ENCODE peak calls at places on chromosomes 7 and 10, in nine cellular contexts. Y is stimulated activated CD4-positive, alpha-beta T cell treated with anti-CD3 and anti-CD28 coated beads, Interleukin-12 subunit alpha, Interleukin-12 subunit beta, amount 100 ng/mL, for 4 hours; N is body of pancreas; G is NCI-H524 treated with DMSO at 0.1 percent for 48 hours; P is CD8-positive, alpha-beta memory T cell; W is HT1080; E is renal cortical epithelial cell; C is ELR; I is astrocyte of the spinal cord. M is an unnamed sample.

GRCh38 chr7:39336457-39336856 is 229.7 kb upstream of the YAE1 start:
- DNase-seq in P (no peak), N (no peak), W (no peak), Y (no peak), I (no peak), C (no peak), G (no peak), E (peak), M (no peak)

GRCh38 chr7:117269417-117269816 is 53.4 kb downstream of the WNT2 start:
- DNase-seq in E (peak), G (no peak), W (peak), N (no peak), P (no peak), C (peak), I (peak), Y (no peak), M (no peak)

GRCh38 chr10:15997313-15997712 is 137.0 kb upstream of the MINDY3 start:
- DNase-seq in G (no peak), C (no peak), P (no peak), E (no peak), I (no peak), N (no peak), Y (no peak), W (no peak), M (no peak)

GRCh38 chr7:102456327-102456726 is 8.3 kb downstream of the ALKBH4 start:
- DNase-seq in I (peak), W (peak), E (peak), G (no peak), P (no peak), Y (no peak), N (no peak), C (no peak), M (no peak)

GRCh38 chr7:117673839-117674238 is 194.0 kb downstream of the CFTR start:
- DNase-seq in N (no peak), E (peak), W (peak), I (peak), Y (no peak), C (peak), G (no peak), P (no peak), M (no peak)

GRCh38 chr7:388961-389701 is 99.2 kb downstream of the FOXL3 start:
- DNase-seq in E (no peak), N (peak), P (no peak), C (no peak), Y (no peak), G (no peak), W (no peak), I (no peak), M (no peak)

GRCh38 chr7:71860572-71860971 is 551.6 kb downstream of the CALN1 start:
- DNase-seq in G (no peak), N (no peak), W (no peak), Y (no peak), C (no peak), E (no peak), I (no peak), P (no peak), M (no peak)

GRCh38 chr10:108147346-108147745 is 982.8 kb upstream of the SORCS1 start:
- DNase-seq in P (no peak), C (no peak), Y (no peak), N (no peak), G (no peak), E (no peak), I (no peak), W (no peak), M (no peak)

GRCh38 chr7:53209129-53209528 is 173.7 kb downstream of the POM121L12 start:
- DNase-seq in E (no peak), I (no peak), N (no peak), P (no peak), G (no peak), C (no peak), Y (no peak), W (no peak), M (no peak)

GRCh38 chr10:109889867-109890266 is 33.4 kb downstream of the XPNPEP1 start:
- DNase-seq in I (peak), G (no peak), C (peak), W (peak), E (peak), Y (no peak), N (no peak), P (no peak), M (no peak)

GRCh38 chr10:624605-625334 is 64.7 kb downstream of the DIP2C start:
- DNase-seq in P (no peak), E (peak), N (peak), I (peak), G (no peak), Y (no peak), W (peak), C (peak), M (no peak)

GRCh38 chr10:89535185-89536012 is at the start of gene SLC16A12:
- DNase-seq in G (no peak), Y (no peak), E (no peak), N (peak), P (no peak), W (no peak), I (peak), C (peak), M (no peak)

GRCh38 chr7:1810961-1811849 is 141.1 kb downstream of the ELFN1 start:
- DNase-seq in W (no peak), G (no peak), Y (no peak), I (no peak), P (no peak), C (no peak), E (no peak), N (no peak), M (no peak)

GRCh38 chr10:29623797-29624196 is 11.0 kb downstream of the SVIL start:
- DNase-seq in G (no peak), W (no peak), N (no peak), I (no peak), E (peak), C (peak), P (no peak), Y (no peak), M (no peak)

GRCh38 chr10:55232553-55232952 is 431.5 kb upstream of the PCDH15 start:
- DNase-seq in W (peak), C (no peak), E (no peak), G (no peak), P (no peak), I (no peak), Y (no peak), N (no peak), M (no peak)

GRCh38 chr10:659710-660141 is 29.7 kb downstream of the DIP2C start:
- DNase-seq in N (no peak), E (peak), I (peak), C (peak), G (no peak), Y (no peak), W (peak), P (no peak), M (no peak)

GRCh38 chr7:112138938-112139337 is 67.3 kb downstream of the DOCK4 start:
- DNase-seq in W (no peak), G (no peak), Y (no peak), I (no peak), P (no peak), N (no peak), E (no peak), C (no peak), M (no peak)

GRCh38 chr7:23470290-23471089 is at the start of gene IGF2BP3:
- DNase-seq in E (peak), W (peak), N (no peak), I (peak), G (peak), Y (peak), P (no peak), C (peak), M (no peak)

GRCh38 chr7:21850531-21851285 is 95.0 kb downstream of the CDCA7L start:
- DNase-seq in C (peak), I (peak), P (no peak), Y (no peak), W (peak), G (no peak), E (no peak), N (no peak), M (no peak)

GRCh38 chr7:101161692-101162461 is 3.5 kb downstream of the VGF start:
- DNase-seq in E (no peak), I (no peak), P (no peak), W (no peak), G (no peak), C (no peak), Y (no peak), N (no peak), M (no peak)

GRCh38 chr10:62732841-62733653 is 71.5 kb upstream of the ADO start:
- DNase-seq in W (peak), N (no peak), I (peak), E (peak), C (peak), P (peak), Y (peak), G (no peak), M (peak)

GRCh38 chr7:130160023-130160422 is 45.2 kb downstream of the TMEM209 start:
- DNase-seq in Y (no peak), I (no peak), G (no peak), P (no peak), W (no peak), N (no peak), C (no peak), E (no peak), M (no peak)

GRCh38 chr10:63467833-63468232 is 2.1 kb upstream of the JMJD1C start:
- DNase-seq in Y (no peak), G (no peak), I (peak), W (no peak), E (no peak), N (no peak), P (no peak), C (no peak), M (no peak)

GRCh38 chr10:91813251-91813650 is 15.0 kb downstream of the TNKS2 start:
- DNase-seq in N (no peak), I (no peak), C (no peak), E (no peak), W (no peak), Y (no peak), G (no peak), P (no peak), M (no peak)

GRCh38 chr7:94223375-94224084 is 171.2 kb upstream of the COL1A2 start:
- DNase-seq in I (peak), Y (no peak), E (peak), P (no peak), G (peak), W (peak), C (peak), N (no peak), M (no peak)

GRCh38 chr7:46939558-46939957 is 642.4 kb downstream of the TNS3 start:
- DNase-seq in C (no peak), E (no peak), I (no peak), Y (no peak), N (no peak), P (no peak), G (no peak), W (no peak), M (no peak)

GRCh38 chr10:37754538-37755323 is 102.7 kb downstream of the ZNF248 start:
- DNase-seq in N (peak), Y (no peak), C (peak), I (no peak), E (no peak), P (no peak), G (no peak), W (peak), M (no peak)

M was measured in activated T-cell treated with anti-CD3 and anti-CD28 coated beads for 24 hours.